ENCODE peak calls at places on chromosomes 1 and 21, in eight cellular contexts. One of them, this sample, is unnamed.

GRCh38 chr1:8089535-8090228 is 63.6 kb upstream of the ERRFI1 start:
- DNase-seq in adrenal gland: no peak
- DNase-seq in aorta: no peak
- DNase-seq in thoracic aorta: no peak
- DNase-seq in heart left ventricle: no peak
- DNase-seq in vagina: no peak
- DNase-seq in iPS DF 6.9: no peak
- DNase-seq in CD8-positive, alpha-beta T cell: no peak
- DNase-seq in this sample: no peak

GRCh38 chr1:193019442-193020026 is 39.6 kb downstream of the UCHL5 start:
- DNase-seq in adrenal gland: no peak
- DNase-seq in aorta: no peak
- DNase-seq in thoracic aorta: no peak
- DNase-seq in heart left ventricle: no peak
- DNase-seq in vagina: no peak
- DNase-seq in iPS DF 6.9: no peak
- DNase-seq in CD8-positive, alpha-beta T cell: no peak
- DNase-seq in this sample: peak; percentile 14

GRCh38 chr1:61081637-61082335 is 575 bp upstream of the NFIA start:
- DNase-seq in adrenal gland: peak; percentile 68
- DNase-seq in aorta: peak; percentile 72
- DNase-seq in thoracic aorta: no peak
- DNase-seq in heart left ventricle: peak; percentile 42
- DNase-seq in vagina: no peak
- DNase-seq in iPS DF 6.9: no peak
- DNase-seq in CD8-positive, alpha-beta T cell: no peak
- DNase-seq in this sample: peak; percentile 41

GRCh38 chr1:194167956-194168355 is 981.5 kb upstream of the B3GALT2 start:
- DNase-seq in adrenal gland: no peak
- DNase-seq in aorta: no peak
- DNase-seq in thoracic aorta: no peak
- DNase-seq in heart left ventricle: no peak
- DNase-seq in vagina: no peak
- DNase-seq in iPS DF 6.9: no peak
- DNase-seq in CD8-positive, alpha-beta T cell: no peak
- DNase-seq in this sample: no peak

GRCh38 chr1:98277111-98277510 is 356.3 kb upstream of the DPYD start:
- DNase-seq in adrenal gland: no peak
- DNase-seq in aorta: no peak
- DNase-seq in thoracic aorta: no peak
- DNase-seq in heart left ventricle: no peak
- DNase-seq in vagina: no peak
- DNase-seq in iPS DF 6.9: no peak
- DNase-seq in CD8-positive, alpha-beta T cell: no peak
- DNase-seq in this sample: no peak

GRCh38 chr1:172005856-172006255 is 164.6 kb downstream of the DNM3 start:
- DNase-seq in adrenal gland: no peak
- DNase-seq in aorta: no peak
- DNase-seq in thoracic aorta: no peak
- DNase-seq in heart left ventricle: no peak
- DNase-seq in vagina: no peak
- DNase-seq in iPS DF 6.9: no peak
- DNase-seq in CD8-positive, alpha-beta T cell: no peak
- DNase-seq in this sample: no peak

GRCh38 chr1:71667224-71667623 is 586.4 kb upstream of the ZRANB2 start:
- DNase-seq in adrenal gland: no peak
- DNase-seq in aorta: no peak
- DNase-seq in thoracic aorta: no peak
- DNase-seq in heart left ventricle: no peak
- DNase-seq in vagina: no peak
- DNase-seq in iPS DF 6.9: no peak
- DNase-seq in CD8-positive, alpha-beta T cell: no peak
- DNase-seq in this sample: no peak

GRCh38 chr1:208207388-208208131 is 36.6 kb downstream of the PLXNA2 start:
- DNase-seq in adrenal gland: peak; percentile 33
- DNase-seq in aorta: peak; percentile 80
- DNase-seq in thoracic aorta: peak; percentile 56
- DNase-seq in heart left ventricle: peak; percentile 68
- DNase-seq in vagina: no peak
- DNase-seq in iPS DF 6.9: no peak
- DNase-seq in CD8-positive, alpha-beta T cell: no peak
- DNase-seq in this sample: no peak

GRCh38 chr1:7810395-7810794 is 26.3 kb downstream of the PER3 start:
- DNase-seq in adrenal gland: peak; percentile 91
- DNase-seq in aorta: no peak
- DNase-seq in thoracic aorta: no peak
- DNase-seq in heart left ventricle: no peak
- DNase-seq in vagina: no peak
- DNase-seq in iPS DF 6.9: no peak
- DNase-seq in CD8-positive, alpha-beta T cell: no peak
- DNase-seq in this sample: no peak

GRCh38 chr1:119347858-119348257 is 20.7 kb upstream of the HAO2 start:
- DNase-seq in adrenal gland: no peak
- DNase-seq in aorta: no peak
- DNase-seq in thoracic aorta: no peak
- DNase-seq in heart left ventricle: no peak
- DNase-seq in vagina: no peak
- DNase-seq in iPS DF 6.9: no peak
- DNase-seq in CD8-positive, alpha-beta T cell: no peak
- DNase-seq in this sample: no peak

GRCh38 chr1:26161408-26162219 is 2.7 kb downstream of the FAM110D start:
- DNase-seq in adrenal gland: peak; percentile 47
- DNase-seq in aorta: peak; percentile 65
- DNase-seq in thoracic aorta: no peak
- DNase-seq in heart left ventricle: peak; percentile 77
- DNase-seq in vagina: no peak
- DNase-seq in iPS DF 6.9: no peak
- DNase-seq in CD8-positive, alpha-beta T cell: no peak
- DNase-seq in this sample: no peak

GRCh38 chr1:68525781-68526180 is 28.9 kb upstream of the DEPDC1 start:
- DNase-seq in adrenal gland: no peak
- DNase-seq in aorta: no peak
- DNase-seq in thoracic aorta: no peak
- DNase-seq in heart left ventricle: no peak
- DNase-seq in vagina: no peak
- DNase-seq in iPS DF 6.9: no peak
- DNase-seq in CD8-positive, alpha-beta T cell: no peak
- DNase-seq in this sample: no peak

GRCh38 chr1:226882187-226882586 is 11.8 kb downstream of the PSEN2 start:
- DNase-seq in adrenal gland: no peak
- DNase-seq in aorta: no peak
- DNase-seq in thoracic aorta: no peak
- DNase-seq in heart left ventricle: no peak
- DNase-seq in vagina: peak; percentile 83
- DNase-seq in iPS DF 6.9: no peak
- DNase-seq in CD8-positive, alpha-beta T cell: peak; percentile 11
- DNase-seq in this sample: no peak

GRCh38 chr21:14545906-14546480 is at the start of gene SAMSN1:
- DNase-seq in adrenal gland: no peak
- DNase-seq in aorta: peak; percentile 64
- DNase-seq in thoracic aorta: no peak
- DNase-seq in heart left ventricle: peak; percentile 35
- DNase-seq in vagina: no peak
- DNase-seq in iPS DF 6.9: no peak
- DNase-seq in CD8-positive, alpha-beta T cell: peak; percentile 50
- DNase-seq in this sample: peak; percentile 62

GRCh38 chr1:183635112-183635605 is 424 bp downstream of the ARPC5 start:
- DNase-seq in adrenal gland: peak; percentile 46
- DNase-seq in aorta: peak; percentile 77
- DNase-seq in thoracic aorta: no peak
- DNase-seq in heart left ventricle: peak; percentile 56
- DNase-seq in vagina: no peak
- DNase-seq in iPS DF 6.9: no peak
- DNase-seq in CD8-positive, alpha-beta T cell: peak; percentile 13
- DNase-seq in this sample: peak; percentile 9

GRCh38 chr1:19427087-19427781 is 58.1 kb downstream of the CAPZB start:
- DNase-seq in adrenal gland: no peak
- DNase-seq in aorta: no peak
- DNase-seq in thoracic aorta: no peak
- DNase-seq in heart left ventricle: no peak
- DNase-seq in vagina: no peak
- DNase-seq in iPS DF 6.9: no peak
- DNase-seq in CD8-positive, alpha-beta T cell: no peak
- DNase-seq in this sample: no peak

GRCh38 chr1:19429611-19430010 is 55.7 kb downstream of the CAPZB start:
- DNase-seq in adrenal gland: no peak
- DNase-seq in aorta: no peak
- DNase-seq in thoracic aorta: no peak
- DNase-seq in heart left ventricle: no peak
- DNase-seq in vagina: no peak
- DNase-seq in iPS DF 6.9: no peak
- DNase-seq in CD8-positive, alpha-beta T cell: no peak
- DNase-seq in this sample: no peak

GRCh38 chr1:19432943-19433609 is 52.3 kb downstream of the CAPZB start:
- DNase-seq in adrenal gland: no peak
- DNase-seq in aorta: no peak
- DNase-seq in thoracic aorta: no peak
- DNase-seq in heart left ventricle: no peak
- DNase-seq in vagina: no peak
- DNase-seq in iPS DF 6.9: no peak
- DNase-seq in CD8-positive, alpha-beta T cell: no peak
- DNase-seq in this sample: no peak

GRCh38 chr1:19433610-19433999 is 51.7 kb downstream of the CAPZB start:
- DNase-seq in adrenal gland: no peak
- DNase-seq in aorta: no peak
- DNase-seq in thoracic aorta: no peak
- DNase-seq in heart left ventricle: no peak
- DNase-seq in vagina: no peak
- DNase-seq in iPS DF 6.9: no peak
- DNase-seq in CD8-positive, alpha-beta T cell: no peak
- DNase-seq in this sample: no peak

GRCh38 chr1:19430121-19431068 is 54.9 kb downstream of the CAPZB start:
- DNase-seq in adrenal gland: no peak
- DNase-seq in aorta: no peak
- DNase-seq in thoracic aorta: no peak
- DNase-seq in heart left ventricle: no peak
- DNase-seq in vagina: no peak
- DNase-seq in iPS DF 6.9: no peak
- DNase-seq in CD8-positive, alpha-beta T cell: no peak
- DNase-seq in this sample: no peak
- H3K4me1 ChIP-seq in adrenal gland: peaks cover 42% of the 10 kb centered on the region
- H3K4me1 ChIP-seq in aorta: peaks cover 12% of the 10 kb centered on the region
- H3K4me1 ChIP-seq in thoracic aorta: peaks cover 90% of the 10 kb centered on the region
- H3K4me1 ChIP-seq in heart left ventricle: peaks cover 91% of the 10 kb centered on the region
- H3K4me1 ChIP-seq in vagina: peaks cover 96% of the 10 kb centered on the region
- H3K4me1 ChIP-seq in iPS DF 6.9: peaks cover 1% of the 10 kb centered on the region
- H3K4me1 ChIP-seq in CD8-positive, alpha-beta T cell: peaks cover 84% of the 10 kb centered on the region
- H3K4me1 ChIP-seq in this sample: peaks cover 72% of the 10 kb centered on the region

GRCh38 chr1:156129687-156130577 is 15.4 kb downstream of the LMNA start:
- DNase-seq in adrenal gland: peak; percentile 97
- DNase-seq in aorta: peak; percentile 95
- DNase-seq in thoracic aorta: peak; percentile 78
- DNase-seq in heart left ventricle: peak; percentile 92
- DNase-seq in vagina: no peak
- DNase-seq in iPS DF 6.9: peak; percentile 96
- DNase-seq in CD8-positive, alpha-beta T cell: peak; percentile 72
- DNase-seq in this sample: peak; percentile 62

GRCh38 chr1:156126043-156126700 is 11.7 kb downstream of the LMNA start:
- DNase-seq in adrenal gland: peak; percentile 89
- DNase-seq in aorta: peak; percentile 98
- DNase-seq in thoracic aorta: peak; percentile 90
- DNase-seq in heart left ventricle: peak; percentile 97
- DNase-seq in vagina: no peak
- DNase-seq in iPS DF 6.9: no peak
- DNase-seq in CD8-positive, alpha-beta T cell: peak; percentile 39
- DNase-seq in this sample: peak; percentile 44

GRCh38 chr1:156128749-156129682 is 14.5 kb downstream of the LMNA start:
- DNase-seq in adrenal gland: peak; percentile 88
- DNase-seq in aorta: peak; percentile 84
- DNase-seq in thoracic aorta: no peak
- DNase-seq in heart left ventricle: peak; percentile 76
- DNase-seq in vagina: no peak
- DNase-seq in iPS DF 6.9: no peak
- DNase-seq in CD8-positive, alpha-beta T cell: no peak
- DNase-seq in this sample: no peak

GRCh38 chr1:156124557-156125483 is 10.3 kb downstream of the LMNA start:
- DNase-seq in adrenal gland: peak; percentile 81
- DNase-seq in aorta: peak; percentile 79
- DNase-seq in thoracic aorta: no peak
- DNase-seq in heart left ventricle: peak; percentile 71
- DNase-seq in vagina: no peak
- DNase-seq in iPS DF 6.9: no peak
- DNase-seq in CD8-positive, alpha-beta T cell: no peak
- DNase-seq in this sample: peak; percentile 74

GRCh38 chr1:156126701-156127534 is 12.4 kb downstream of the LMNA start:
- DNase-seq in adrenal gland: peak; percentile 71
- DNase-seq in aorta: peak; percentile 79
- DNase-seq in thoracic aorta: no peak
- DNase-seq in heart left ventricle: peak; percentile 82
- DNase-seq in vagina: no peak
- DNase-seq in iPS DF 6.9: no peak
- DNase-seq in CD8-positive, alpha-beta T cell: peak; percentile 64
- DNase-seq in this sample: peak; percentile 75
- H3K4me3 ChIP-seq in adrenal gland: no peak overlapping the region
- H3K4me3 ChIP-seq in aorta: no peak overlapping the region
- H3K4me3 ChIP-seq in thoracic aorta: peak overlapping the region; percentile 96
- H3K4me3 ChIP-seq in heart left ventricle: peak overlapping the region; percentile 28
- H3K4me3 ChIP-seq in vagina: peak overlapping the region; percentile 100
- H3K4me3 ChIP-seq in iPS DF 6.9: no peak overlapping the region
- H3K4me3 ChIP-seq in CD8-positive, alpha-beta T cell: no peak overlapping the region
- H3K4me3 ChIP-seq in this sample: no peak overlapping the region

GRCh38 chr1:11487196-11487751 is 8.3 kb downstream of the DISP3 start:
- DNase-seq in adrenal gland: no peak
- DNase-seq in aorta: no peak
- DNase-seq in thoracic aorta: no peak
- DNase-seq in heart left ventricle: no peak
- DNase-seq in vagina: no peak
- DNase-seq in iPS DF 6.9: no peak
- DNase-seq in CD8-positive, alpha-beta T cell: no peak
- DNase-seq in this sample: no peak

GRCh38 chr1:11484321-11484655 is 5.3 kb downstream of the DISP3 start:
- DNase-seq in adrenal gland: no peak
- DNase-seq in aorta: no peak
- DNase-seq in thoracic aorta: no peak
- DNase-seq in heart left ventricle: peak; percentile 64
- DNase-seq in vagina: no peak
- DNase-seq in iPS DF 6.9: no peak
- DNase-seq in CD8-positive, alpha-beta T cell: no peak
- DNase-seq in this sample: no peak

GRCh38 chr1:11488201-11488770 is 9.3 kb downstream of the DISP3 start:
- DNase-seq in adrenal gland: no peak
- DNase-seq in aorta: no peak
- DNase-seq in thoracic aorta: no peak
- DNase-seq in heart left ventricle: no peak
- DNase-seq in vagina: no peak
- DNase-seq in iPS DF 6.9: no peak
- DNase-seq in CD8-positive, alpha-beta T cell: no peak
- DNase-seq in this sample: no peak

GRCh38 chr1:11485191-11485590 is 6.2 kb downstream of the DISP3 start:
- DNase-seq in adrenal gland: no peak
- DNase-seq in aorta: no peak
- DNase-seq in thoracic aorta: no peak
- DNase-seq in heart left ventricle: no peak
- DNase-seq in vagina: no peak
- DNase-seq in iPS DF 6.9: no peak
- DNase-seq in CD8-positive, alpha-beta T cell: no peak
- DNase-seq in this sample: no peak

GRCh38 chr1:11486610-11487009 is 7.7 kb downstream of the DISP3 start:
- DNase-seq in adrenal gland: no peak
- DNase-seq in aorta: no peak
- DNase-seq in thoracic aorta: no peak
- DNase-seq in heart left ventricle: no peak
- DNase-seq in vagina: no peak
- DNase-seq in iPS DF 6.9: no peak
- DNase-seq in CD8-positive, alpha-beta T cell: no peak
- DNase-seq in this sample: no peak
- H3K27me3 ChIP-seq in adrenal gland: peaks cover 11% of the 10 kb centered on the region
- H3K27me3 ChIP-seq in aorta: no peaks in the 10 kb centered on the region
- H3K27me3 ChIP-seq in thoracic aorta: no peaks in the 10 kb centered on the region
- H3K27me3 ChIP-seq in heart left ventricle: no peaks in the 10 kb centered on the region
- H3K27me3 ChIP-seq in vagina: no peaks in the 10 kb centered on the region
- H3K27me3 ChIP-seq in iPS DF 6.9: no peaks in the 10 kb centered on the region
- H3K27me3 ChIP-seq in CD8-positive, alpha-beta T cell: no peaks in the 10 kb centered on the region
- H3K27me3 ChIP-seq in this sample: peaks cover 4% of the 10 kb centered on the region

GRCh38 chr1:28756846-28757245 is 20.1 kb downstream of the YTHDF2 start:
- DNase-seq in adrenal gland: no peak
- DNase-seq in aorta: no peak
- DNase-seq in thoracic aorta: no peak
- DNase-seq in heart left ventricle: no peak
- DNase-seq in vagina: no peak
- DNase-seq in iPS DF 6.9: no peak
- DNase-seq in CD8-positive, alpha-beta T cell: no peak
- DNase-seq in this sample: no peak
- H3K4me1 ChIP-seq in adrenal gland: peaks cover 15% of the 10 kb centered on the region
- H3K4me1 ChIP-seq in aorta: no peaks in the 10 kb centered on the region
- H3K4me1 ChIP-seq in thoracic aorta: peaks cover 51% of the 10 kb centered on the region
- H3K4me1 ChIP-seq in heart left ventricle: peaks cover 69% of the 10 kb centered on the region
- H3K4me1 ChIP-seq in vagina: peaks cover 69% of the 10 kb centered on the region
- H3K4me1 ChIP-seq in iPS DF 6.9: no peaks in the 10 kb centered on the region
- H3K4me1 ChIP-seq in CD8-positive, alpha-beta T cell: peaks cover 37% of the 10 kb centered on the region
- H3K4me1 ChIP-seq in this sample: peaks cover 35% of the 10 kb centered on the region

This sample was measured in naive thymus-derived CD4-positive, alpha-beta T cell.